ENCODE peak calls at places on chromosomes 12 and 14, in four cellular contexts. F is lower leg skin, Q is uterus, I is GM12892. B is an unnamed sample.

GRCh38 chr12:75913502-75914110 is 118.0 kb downstream of the PHLDA1 start:
- DNase-seq in F (no peak), Q (no peak), I (no peak), B (no peak)

GRCh38 chr12:24480766-24481449 is 468.0 kb downstream of the BCAT1 start:
- DNase-seq in F (no peak), I (no peak), Q (no peak), B (no peak)

GRCh38 chr14:72518809-72519377 is 375.0 kb downstream of the DPF3 start:
- DNase-seq in Q (no peak), F (no peak), I (no peak), B (no peak)

GRCh38 chr12:93743229-93743998 is 66.2 kb downstream of the CRADD start:
- DNase-seq in Q (no peak), F (no peak), I (no peak), B (no peak)

GRCh38 chr14:104827173-104828055 is 26.5 kb downstream of the ZBTB42 start:
- DNase-seq in I (no peak), Q (peak; percentile 40), F (no peak), B (peak; percentile 55)

GRCh38 chr14:82488473-82488872 is 954.8 kb upstream of the SEL1L start:
- DNase-seq in Q (no peak), F (no peak), I (no peak), B (no peak)

GRCh38 chr14:103880986-103881926 is 33.9 kb upstream of the PPP1R13B start:
- DNase-seq in Q (peak; percentile 49), I (no peak), F (no peak), B (peak; percentile 48)

GRCh38 chr12:96988919-96989318 is 81.9 kb downstream of the NEDD1 start:
- DNase-seq in F (no peak), Q (no peak), I (no peak), B (no peak)

GRCh38 chr12:19643635-19644034 is 204.3 kb downstream of the AEBP2 start:
- DNase-seq in F (no peak), I (no peak), Q (peak; percentile 26), B (no peak)

GRCh38 chr12:54657048-54657696 is 9.0 kb upstream of the DCD start:
- DNase-seq in I (no peak), F (no peak), Q (no peak), B (no peak)

GRCh38 chr12:47378222-47378582 is 298.4 kb upstream of the AMIGO2 start:
- DNase-seq in I (no peak), F (no peak), Q (no peak), B (no peak)

GRCh38 chr14:101875041-101875725 is 89.2 kb upstream of the DYNC1H1 start:
- DNase-seq in I (no peak), Q (no peak), F (no peak), B (no peak)

GRCh38 chr12:110921262-110921661 is 883 bp upstream of the MYL2 start:
- DNase-seq in Q (no peak), I (no peak), F (no peak), B (no peak)

GRCh38 chr14:100773331-100774163 is 46.9 kb downstream of the DLK1 start:
- DNase-seq in F (no peak), Q (no peak), I (no peak), B (no peak)

GRCh38 chr12:5872745-5873144 is 72.3 kb downstream of the ANO2 start:
- DNase-seq in F (no peak), I (no peak), Q (no peak), B (no peak)

GRCh38 chr14:57085801-57086200 is 182.9 kb downstream of the EXOC5 start:
- DNase-seq in I (no peak), Q (no peak), F (no peak), B (no peak)

GRCh38 chr12:56129210-56129691 is 1.2 kb downstream of the ESYT1 start:
- DNase-seq in Q (peak; percentile 72), F (peak; percentile 67), I (peak; percentile 63), B (peak; percentile 81)

GRCh38 chr12:113950873-113951272 is 15.3 kb downstream of the RBM19 start:
- DNase-seq in Q (no peak), I (no peak), F (no peak), B (no peak)

GRCh38 chr14:100534528-100535286 is 52.5 kb downstream of the BEGAIN start:
- DNase-seq in Q (peak; percentile 27), I (peak; percentile 9), F (peak; percentile 7), B (peak; percentile 58)

GRCh38 chr14:88791629-88792571 is 853 bp downstream of the EML5 start:
- DNase-seq in I (peak; percentile 2), F (no peak), Q (peak; percentile 17), B (peak; percentile 86)

GRCh38 chr12:77734489-77734888 is 96.2 kb upstream of the NAV3 start:
- DNase-seq in F (no peak), Q (peak; percentile 25), I (no peak), B (no peak)

GRCh38 chr14:102993523-102993922 is 63.8 kb downstream of the CDC42BPB start:
- DNase-seq in Q (no peak), I (no peak), F (no peak), B (peak; percentile 54)

GRCh38 chr12:49233842-49234526 is 30.9 kb upstream of the TUBA1C start:
- DNase-seq in I (no peak), F (peak; percentile 34), Q (peak; percentile 33), B (peak; percentile 83)

GRCh38 chr12:105590571-105590970 is 260.1 kb downstream of the C12orf75 start:
- DNase-seq in I (no peak), Q (no peak), F (no peak), B (no peak)

GRCh38 chr12:26121841-26122680 is 2.8 kb downstream of the BHLHE41 start:
- DNase-seq in Q (no peak), F (no peak), I (no peak), B (no peak)

GRCh38 chr12:5560242-5560641 is 128.3 kb downstream of the NTF3 start:
- DNase-seq in Q (no peak), I (no peak), F (no peak), B (no peak)

GRCh38 chr12:15580431-15580830 is 208.8 kb downstream of the EPS8 start:
- DNase-seq in F (no peak), Q (no peak), I (no peak), B (no peak)

GRCh38 chr12:63937381-63938168 is 93.1 kb downstream of the SRGAP1 start:
- DNase-seq in F (no peak), I (no peak), Q (no peak), B (no peak)

GRCh38 chr12:45388545-45388944 is 172.7 kb downstream of the ANO6 start:
- DNase-seq in I (no peak), F (no peak), Q (peak; percentile 51), B (no peak)

GRCh38 chr12:91565246-91565645 is 382.6 kb upstream of the DCN start:
- DNase-seq in F (no peak), I (no peak), Q (peak; percentile 33), B (no peak)

GRCh38 chr14:67665886-67666285 is 8.5 kb downstream of the VTI1B start:
- DNase-seq in Q (no peak), F (no peak), I (no peak), B (no peak)

GRCh38 chr12:51972849-51973273 is 21.4 kb downstream of the ACVR1B start:
- DNase-seq in F (peak; percentile 66), I (no peak), Q (peak; percentile 63), B (peak; percentile 86)

GRCh38 chr12:130053641-130054040 is 108.6 kb upstream of the FZD10 start:
- DNase-seq in Q (no peak), I (no peak), F (no peak), B (no peak)

GRCh38 chr14:60175255-60175902 is 10.2 kb upstream of the DHRS7 start:
- DNase-seq in I (no peak), Q (no peak), F (no peak), B (no peak)

GRCh38 chr14:60649815-60650381 is 621 bp upstream of the SIX1 start:
- DNase-seq in I (no peak), F (no peak), Q (no peak), B (no peak)

GRCh38 chr12:65220761-65221160 is 51.4 kb downstream of the LEMD3 start:
- DNase-seq in I (no peak), Q (no peak), F (no peak), B (no peak)

GRCh38 chr12:96420255-96420930 is 20.2 kb upstream of the CDK17 start:
- DNase-seq in I (no peak), Q (no peak), F (no peak), B (no peak)

GRCh38 chr14:97707603-97708002 is 910.4 kb downstream of the VRK1 start:
- DNase-seq in I (no peak), F (no peak), Q (no peak), B (no peak)

GRCh38 chr12:91126516-91126915 is 15.2 kb upstream of the LUM start:
- DNase-seq in I (no peak), F (no peak), Q (peak; percentile 62), B (no peak)

GRCh38 chr12:67427336-67427735 is 158.2 kb downstream of the CAND1 start:
- DNase-seq in Q (no peak), F (no peak), I (no peak), B (no peak)

DNA sequence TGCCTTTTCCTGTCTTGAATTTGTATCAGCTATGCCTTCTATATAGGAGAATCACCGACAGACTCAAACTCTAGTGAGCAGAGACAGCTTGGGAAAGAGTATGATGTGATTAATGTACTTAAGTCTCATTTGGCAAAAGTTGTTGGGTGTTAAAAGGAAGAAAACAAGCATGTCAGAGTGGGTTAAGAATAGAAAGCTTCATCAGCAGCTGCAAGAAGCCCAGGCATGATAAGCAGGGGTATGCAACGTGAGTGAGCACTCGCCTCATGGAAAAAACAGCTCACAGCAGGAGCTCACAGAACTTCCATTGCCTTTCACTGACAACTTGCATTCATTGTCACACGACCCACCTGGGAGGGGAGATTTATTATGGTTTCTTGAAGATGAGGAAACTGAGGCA is 35.9 kb upstream of the WNK1 start:
- DNase-seq in Q (peak; percentile 67), F (no peak), I (no peak), B (no peak)
- TF ChIP-seq POLR2A in Q (no peak), F (no peak), I (no peak), B (no peak)

GRCh38 chr12:123388948-123389559 is 5.1 kb downstream of the KMT5A start:
- DNase-seq in F (no peak), Q (no peak), I (no peak), B (peak; percentile 89)
- TF ChIP-seq POLR2A in F (no peak), Q (peak; percentile 55), I (no peak), B (no peak)

GRCh38 chr12:12356886-12357696 is at the start of gene BORCS5:
- DNase-seq in F (peak; percentile 97), I (peak; percentile 78), Q (peak; percentile 96), B (peak; percentile 99)
- TF ChIP-seq POLR2A in F (no peak), I (peak; percentile 97), Q (peak; percentile 99), B (peak; percentile 95)

GRCh38 chr12:117188961-117189724 is 1.1 kb downstream of the FBXO21 start:
- DNase-seq in I (no peak), Q (peak; percentile 18), F (no peak), B (no peak)
- TF ChIP-seq POLR2A in I (no peak), Q (no peak), F (no peak), B (no peak)

DNA sequence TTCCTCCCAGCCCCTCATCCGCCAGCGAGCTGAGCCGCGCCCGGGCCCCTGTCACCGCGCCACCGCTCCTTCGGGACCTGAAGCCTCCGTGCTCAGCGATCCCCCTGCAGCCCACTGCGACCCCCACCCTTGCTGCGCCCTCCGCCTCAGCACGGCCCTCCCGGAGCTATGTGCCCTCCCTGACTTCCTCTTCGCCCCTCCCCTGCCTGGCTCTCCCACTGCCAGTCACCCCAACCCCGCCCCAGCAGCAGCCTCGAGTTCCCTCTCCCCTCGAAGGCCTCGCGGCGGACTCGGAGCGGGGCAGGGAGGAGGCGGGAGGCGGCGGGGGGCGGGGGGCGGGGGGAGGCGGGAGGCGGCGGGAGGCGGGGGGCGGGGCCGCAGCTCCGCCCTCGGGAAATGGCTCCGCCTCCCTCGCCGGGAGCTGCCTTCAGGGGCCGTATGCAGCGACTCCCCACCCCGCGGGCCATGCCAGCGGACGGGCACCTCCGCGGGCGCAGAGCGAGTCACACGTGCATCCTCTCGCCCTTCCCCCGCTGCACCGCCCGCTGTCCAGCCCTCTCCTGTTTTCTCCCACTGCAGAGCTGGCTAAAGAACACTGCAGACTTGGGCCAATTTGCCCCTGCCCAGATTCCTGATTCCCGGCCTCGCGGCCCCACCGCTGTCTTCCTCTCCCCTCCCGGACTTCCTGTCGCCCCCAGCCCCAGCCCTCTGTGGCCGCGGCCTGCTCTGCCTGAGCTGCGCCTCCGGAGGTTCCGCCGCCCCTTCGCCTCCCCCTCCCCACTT is 29.1 kb upstream of the ADIPOR2 start:
- DNase-seq in Q (peak; percentile 82), I (peak; percentile 80), F (peak; percentile 87), B (peak; percentile 97)
- TF ChIP-seq POLR2A in Q (peak; percentile 67), I (peak; percentile 39), F (no peak), B (peak; percentile 31)

B was measured in upper lobe of left lung.